ENCODE peak calls at places on chromosomes 2 and 18, in six cellular contexts. One of them, this sample, is unnamed. For H3K9me3, the result is how much of the 10 kb centered on the place peaks cover.

GRCh38 chr2:176680916-176681315 is 411.7 kb downstream of the MTX2 start:
- DNase-seq in NT2/D1: no peak
- DNase-seq in mesenchymal stem cell: no peak
- DNase-seq in hepatocyte: no peak
- DNase-seq in mammary epithelial cell: no peak
- DNase-seq in body of pancreas: no peak
- DNase-seq in this sample: no peak

GRCh38 chr2:69380072-69380917 is 6.7 kb downstream of the GFPT1 start:
- DNase-seq in NT2/D1: no peak
- DNase-seq in mammary epithelial cell: no peak
- DNase-seq in mesenchymal stem cell: peak
- DNase-seq in body of pancreas: no peak
- DNase-seq in hepatocyte: no peak
- DNase-seq in this sample: no peak

GRCh38 chr2:147756103-147756502 is 88.7 kb upstream of the ACVR2A start:
- DNase-seq in body of pancreas: no peak
- DNase-seq in NT2/D1: no peak
- DNase-seq in hepatocyte: no peak
- DNase-seq in mesenchymal stem cell: no peak
- DNase-seq in mammary epithelial cell: no peak
- DNase-seq in this sample: no peak

GRCh38 chr2:8578335-8579244 is 103.3 kb upstream of the ID2 start:
- DNase-seq in mesenchymal stem cell: no peak
- DNase-seq in hepatocyte: no peak
- DNase-seq in NT2/D1: no peak
- DNase-seq in body of pancreas: no peak
- DNase-seq in mammary epithelial cell: no peak
- DNase-seq in this sample: no peak

GRCh38 chr2:150142561-150142960 is 344.9 kb downstream of the RND3 start:
- DNase-seq in mammary epithelial cell: peak
- DNase-seq in hepatocyte: no peak
- DNase-seq in body of pancreas: no peak
- DNase-seq in NT2/D1: no peak
- DNase-seq in mesenchymal stem cell: peak
- DNase-seq in this sample: no peak

GRCh38 chr2:152088006-152088405 is 10.8 kb downstream of the CACNB4 start:
- DNase-seq in mammary epithelial cell: no peak
- DNase-seq in NT2/D1: no peak
- DNase-seq in mesenchymal stem cell: no peak
- DNase-seq in hepatocyte: no peak
- DNase-seq in body of pancreas: no peak
- DNase-seq in this sample: no peak

GRCh38 chr2:176647325-176648155 is 378.3 kb downstream of the MTX2 start:
- DNase-seq in hepatocyte: no peak
- DNase-seq in NT2/D1: no peak
- DNase-seq in body of pancreas: no peak
- DNase-seq in mammary epithelial cell: no peak
- DNase-seq in mesenchymal stem cell: no peak
- DNase-seq in this sample: no peak

GRCh38 chr2:231530099-231531085 is at the start of gene NMUR1:
- DNase-seq in NT2/D1: peak
- DNase-seq in mesenchymal stem cell: peak
- DNase-seq in mammary epithelial cell: no peak
- DNase-seq in body of pancreas: peak
- DNase-seq in hepatocyte: peak
- DNase-seq in this sample: peak

GRCh38 chr2:24739355-24740025 is 53.7 kb downstream of the PTRHD1 start:
- DNase-seq in mammary epithelial cell: no peak
- DNase-seq in mesenchymal stem cell: no peak
- DNase-seq in hepatocyte: no peak
- DNase-seq in body of pancreas: no peak
- DNase-seq in NT2/D1: no peak
- DNase-seq in this sample: no peak

GRCh38 chr18:35278085-35278484 is 11.9 kb downstream of the ZSCAN30 start:
- DNase-seq in mammary epithelial cell: no peak
- DNase-seq in NT2/D1: no peak
- DNase-seq in hepatocyte: no peak
- DNase-seq in body of pancreas: no peak
- DNase-seq in mesenchymal stem cell: no peak
- DNase-seq in this sample: no peak

GRCh38 chr18:12703714-12704113 is 872 bp downstream of the PSMG2 start:
- DNase-seq in mesenchymal stem cell: peak
- DNase-seq in NT2/D1: no peak
- DNase-seq in mammary epithelial cell: peak
- DNase-seq in body of pancreas: no peak
- DNase-seq in hepatocyte: peak
- DNase-seq in this sample: no peak

GRCh38 chr2:156452971-156453370 is 16.8 kb downstream of the GPD2 start:
- DNase-seq in mesenchymal stem cell: no peak
- DNase-seq in body of pancreas: no peak
- DNase-seq in NT2/D1: no peak
- DNase-seq in hepatocyte: no peak
- DNase-seq in mammary epithelial cell: no peak
- DNase-seq in this sample: no peak

GRCh38 chr2:161352718-161353117 is 44.5 kb downstream of the PSMD14 start:
- DNase-seq in hepatocyte: no peak
- DNase-seq in mesenchymal stem cell: peak
- DNase-seq in NT2/D1: no peak
- DNase-seq in mammary epithelial cell: no peak
- DNase-seq in body of pancreas: no peak
- DNase-seq in this sample: no peak

GRCh38 chr2:130353291-130354134 is 2.3 kb upstream of the PTPN18 start:
- DNase-seq in mesenchymal stem cell: peak
- DNase-seq in hepatocyte: no peak
- DNase-seq in body of pancreas: peak
- DNase-seq in mammary epithelial cell: no peak
- DNase-seq in NT2/D1: no peak
- DNase-seq in this sample: no peak

GRCh38 chr2:139018252-139018651 is 238.1 kb upstream of the NXPH2 start:
- DNase-seq in mammary epithelial cell: no peak
- DNase-seq in mesenchymal stem cell: no peak
- DNase-seq in NT2/D1: no peak
- DNase-seq in body of pancreas: no peak
- DNase-seq in hepatocyte: no peak
- DNase-seq in this sample: no peak

GRCh38 chr2:191302459-191303155 is 57.4 kb downstream of the MYO1B start:
- DNase-seq in mammary epithelial cell: peak
- DNase-seq in hepatocyte: no peak
- DNase-seq in body of pancreas: no peak
- DNase-seq in NT2/D1: no peak
- DNase-seq in mesenchymal stem cell: peak
- DNase-seq in this sample: no peak

GRCh38 chr18:22309191-22309590 is 108.5 kb downstream of the CTAGE1 start:
- DNase-seq in mammary epithelial cell: peak
- DNase-seq in NT2/D1: no peak
- DNase-seq in hepatocyte: peak
- DNase-seq in mesenchymal stem cell: no peak
- DNase-seq in body of pancreas: no peak
- DNase-seq in this sample: no peak

GRCh38 chr18:11886629-11887028 is 21.5 kb downstream of the MPPE1 start:
- DNase-seq in NT2/D1: no peak
- DNase-seq in body of pancreas: no peak
- DNase-seq in mammary epithelial cell: no peak
- DNase-seq in hepatocyte: no peak
- DNase-seq in mesenchymal stem cell: no peak
- DNase-seq in this sample: no peak

GRCh38 chr18:74652392-74652988 is 54.8 kb downstream of the ZNF407 start:
- DNase-seq in body of pancreas: no peak
- DNase-seq in hepatocyte: peak
- DNase-seq in mammary epithelial cell: peak
- DNase-seq in mesenchymal stem cell: peak
- DNase-seq in NT2/D1: no peak
- DNase-seq in this sample: no peak

GRCh38 chr2:209913786-209914185 is 88.7 kb upstream of the RPE start:
- DNase-seq in body of pancreas: no peak
- DNase-seq in NT2/D1: no peak
- DNase-seq in mesenchymal stem cell: no peak
- DNase-seq in hepatocyte: no peak
- DNase-seq in mammary epithelial cell: no peak
- DNase-seq in this sample: no peak

GRCh38 chr2:219179601-219180465 is 1.8 kb downstream of the RETREG2 start:
- DNase-seq in NT2/D1: no peak
- DNase-seq in hepatocyte: no peak
- DNase-seq in mammary epithelial cell: no peak
- DNase-seq in body of pancreas: peak
- DNase-seq in mesenchymal stem cell: no peak
- DNase-seq in this sample: no peak

GRCh38 chr2:237057893-237058300 is 27.8 kb upstream of the COPS8 start:
- DNase-seq in hepatocyte: no peak
- DNase-seq in mammary epithelial cell: no peak
- DNase-seq in mesenchymal stem cell: no peak
- DNase-seq in NT2/D1: no peak
- DNase-seq in body of pancreas: no peak
- DNase-seq in this sample: no peak
- H3K4me3 ChIP-seq in hepatocyte: no peak
- H3K4me3 ChIP-seq in mammary epithelial cell: no peak
- H3K4me3 ChIP-seq in mesenchymal stem cell: no peak
- H3K4me3 ChIP-seq in NT2/D1: no peak
- H3K4me3 ChIP-seq in body of pancreas: no peak
- H3K4me3 ChIP-seq in this sample: no peak

DNA sequence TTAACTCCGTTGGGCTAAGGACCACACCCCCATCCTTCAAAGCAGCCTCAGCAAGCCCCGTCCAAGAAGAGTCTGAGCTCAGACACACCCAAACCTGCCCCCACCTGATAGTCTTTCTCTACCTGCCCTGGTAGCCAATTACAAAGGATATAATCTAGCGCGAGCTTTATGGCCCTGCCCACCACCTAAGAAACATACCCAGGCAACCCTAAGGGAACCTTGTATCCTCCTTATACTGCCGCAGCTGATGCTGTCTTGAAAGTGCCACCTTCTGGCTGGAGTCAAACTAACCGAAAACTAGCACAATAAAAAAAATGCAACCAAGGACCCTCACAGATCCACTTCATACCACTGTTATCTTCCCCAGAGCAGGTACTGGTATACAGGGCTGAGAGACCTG is 628.3 kb upstream of the REG3G start:
- DNase-seq in mammary epithelial cell: no peak
- DNase-seq in body of pancreas: no peak
- DNase-seq in mesenchymal stem cell: no peak
- DNase-seq in NT2/D1: no peak
- DNase-seq in hepatocyte: no peak
- DNase-seq in this sample: peak
- H3K9me3 ChIP-seq in mammary epithelial cell: under half
- H3K9me3 ChIP-seq in body of pancreas: under half
- H3K9me3 ChIP-seq in mesenchymal stem cell: under half
- H3K9me3 ChIP-seq in NT2/D1: under half
- H3K9me3 ChIP-seq in hepatocyte: under half
- H3K9me3 ChIP-seq in this sample: under half

GRCh38 chr2:42337846-42338566 is 23.0 kb downstream of the COX7A2L start:
- DNase-seq in mesenchymal stem cell: no peak
- DNase-seq in hepatocyte: no peak
- DNase-seq in NT2/D1: no peak
- DNase-seq in mammary epithelial cell: no peak
- DNase-seq in body of pancreas: no peak
- DNase-seq in this sample: no peak

GRCh38 chr2:42335514-42336104 is 25.4 kb downstream of the COX7A2L start:
- DNase-seq in mammary epithelial cell: no peak
- DNase-seq in hepatocyte: no peak
- DNase-seq in NT2/D1: no peak
- DNase-seq in body of pancreas: no peak
- DNase-seq in mesenchymal stem cell: no peak
- DNase-seq in this sample: no peak

GRCh38 chr2:42338567-42339190 is 22.3 kb downstream of the COX7A2L start:
- DNase-seq in mammary epithelial cell: no peak
- DNase-seq in body of pancreas: peak
- DNase-seq in mesenchymal stem cell: no peak
- DNase-seq in hepatocyte: no peak
- DNase-seq in NT2/D1: no peak
- DNase-seq in this sample: no peak

GRCh38 chr2:42337356-42337820 is 23.6 kb downstream of the COX7A2L start:
- DNase-seq in mesenchymal stem cell: no peak
- DNase-seq in hepatocyte: no peak
- DNase-seq in NT2/D1: no peak
- DNase-seq in mammary epithelial cell: no peak
- DNase-seq in body of pancreas: no peak
- DNase-seq in this sample: no peak

DNA sequence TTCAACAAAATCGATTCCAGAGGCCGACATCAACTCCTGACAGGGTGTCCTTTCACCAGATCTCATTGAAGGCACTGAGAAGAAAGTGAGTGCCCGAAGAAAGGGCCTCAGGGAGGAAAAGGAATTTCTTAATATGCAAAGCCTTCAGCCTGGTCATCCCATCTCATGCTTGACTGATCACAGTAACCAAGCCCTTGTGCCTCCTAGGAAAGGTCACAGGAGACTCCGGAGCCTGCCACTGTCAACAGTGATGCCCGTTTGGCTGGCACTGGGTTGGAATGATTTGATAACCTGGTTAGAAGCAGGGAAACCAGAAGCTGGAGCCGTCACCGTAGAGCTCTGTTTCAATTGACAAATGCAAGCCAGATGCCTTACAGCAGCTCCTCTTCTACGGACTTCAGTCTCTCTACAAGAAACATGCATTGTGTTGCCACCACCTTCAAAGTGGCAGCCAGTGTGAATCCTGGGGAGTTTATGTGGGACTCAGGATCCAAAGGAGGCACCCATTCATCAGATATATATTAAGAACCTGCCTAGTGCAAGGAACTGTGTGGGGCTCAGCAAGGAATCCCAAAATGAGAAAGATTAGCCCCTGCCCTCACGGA is 24.6 kb downstream of the COX7A2L start:
- DNase-seq in hepatocyte: no peak
- DNase-seq in mesenchymal stem cell: no peak
- DNase-seq in NT2/D1: no peak
- DNase-seq in mammary epithelial cell: no peak
- DNase-seq in body of pancreas: no peak
- DNase-seq in this sample: no peak
- H3K4me3 ChIP-seq in hepatocyte: no peak
- H3K4me3 ChIP-seq in mesenchymal stem cell: no peak
- H3K4me3 ChIP-seq in NT2/D1: no peak
- H3K4me3 ChIP-seq in mammary epithelial cell: no peak
- H3K4me3 ChIP-seq in body of pancreas: no peak
- H3K4me3 ChIP-seq in this sample: no peak

DNA sequence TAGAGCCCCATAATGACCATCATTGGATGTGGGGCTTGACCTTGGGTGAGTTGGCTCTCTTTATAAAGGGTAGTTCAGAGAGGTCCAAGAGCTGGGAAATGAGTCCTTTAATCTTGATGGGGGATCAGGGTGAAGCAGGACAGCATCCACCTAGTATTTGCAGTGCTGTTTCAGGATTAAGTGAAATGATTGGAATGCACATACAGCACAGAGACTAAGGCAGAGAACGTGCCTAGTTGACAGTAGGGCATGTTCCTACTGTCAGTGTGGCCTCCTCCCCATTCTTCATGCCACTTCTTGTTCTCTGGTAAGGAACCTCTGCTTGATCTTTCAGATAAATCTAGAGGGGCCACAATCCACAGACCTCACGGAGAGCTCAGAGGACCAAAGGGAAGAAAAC is 78.9 kb downstream of the TRIM43 start:
- DNase-seq in body of pancreas: no peak
- DNase-seq in NT2/D1: no peak
- DNase-seq in mammary epithelial cell: no peak
- DNase-seq in mesenchymal stem cell: no peak
- DNase-seq in hepatocyte: no peak
- DNase-seq in this sample: no peak
- H3K9me3 ChIP-seq in body of pancreas: under half
- H3K9me3 ChIP-seq in NT2/D1: under half
- H3K9me3 ChIP-seq in mammary epithelial cell: under half
- H3K9me3 ChIP-seq in mesenchymal stem cell: under half
- H3K9me3 ChIP-seq in hepatocyte: under half
- H3K9me3 ChIP-seq in this sample: under half